ENCODE peak calls at places on chromosomes 1 and 21, in seven cellular contexts. O is lower lobe of right lung, C is fibroblast of lung, N is lung, F is HFF-Myc, G is GM12865, K is A549. U is an unnamed sample.

GRCh38 chr21:29637553-29637952 is 302.2 kb downstream of the GRIK1 start:
- DNase-seq in O (no peak), C (no peak), N (no peak), F (no peak), G (peak; percentile 9), K (no peak), U (no peak)

GRCh38 chr1:247212914-247213617 is 41.2 kb upstream of the ZNF124 start:
- DNase-seq in O (no peak), C (no peak), N (no peak), F (no peak), G (peak; percentile 64), K (no peak), U (no peak)

GRCh38 chr1:7644906-7645750 is 126.0 kb upstream of the VAMP3 start:
- DNase-seq in O (peak; percentile 82), C (no peak), N (peak; percentile 55), F (no peak), G (peak; percentile 37), K (no peak), U (no peak)

GRCh38 chr1:6625579-6626149 is 996 bp downstream of the THAP3 start:
- DNase-seq in O (no peak), C (peak; percentile 69), N (no peak), F (no peak), G (peak; percentile 36), K (peak; percentile 31), U (no peak)

GRCh38 chr1:213123532-213123931 is 72.5 kb downstream of the RPS6KC1 start:
- DNase-seq in O (no peak), C (peak; percentile 47), N (no peak), F (peak; percentile 5), G (no peak), K (no peak), U (no peak)

GRCh38 chr1:209613351-209614150 is 30.0 kb downstream of the CAMK1G start:
- DNase-seq in O (no peak), C (no peak), N (no peak), F (no peak), G (no peak), K (no peak), U (no peak)

GRCh38 chr1:97893844-97894243 is 27.0 kb downstream of the DPYD start:
- DNase-seq in O (no peak), C (no peak), N (no peak), F (no peak), G (no peak), K (no peak), U (no peak)

GRCh38 chr1:211514030-211514754 is 22.2 kb upstream of the RD3 start:
- DNase-seq in O (peak; percentile 81), C (peak; percentile 85), N (peak; percentile 83), F (peak; percentile 68), G (peak; percentile 90), K (peak; percentile 97), U (peak; percentile 84)

GRCh38 chr1:108892356-108893140 is 15.8 kb downstream of the GPSM2 start:
- DNase-seq in O (no peak), C (no peak), N (no peak), F (no peak), G (no peak), K (no peak), U (no peak)

GRCh38 chr1:9201421-9202239 is 32.9 kb upstream of the H6PD start:
- DNase-seq in O (no peak), C (peak; percentile 63), N (no peak), F (no peak), G (no peak), K (no peak), U (no peak)

GRCh38 chr1:201468501-201468843 is 516 bp downstream of the PHLDA3 start:
- DNase-seq in O (peak; percentile 66), C (no peak), N (no peak), F (no peak), G (peak; percentile 70), K (no peak), U (no peak)

GRCh38 chr1:163107655-163108054 is 38.5 kb downstream of the RGS4 start:
- DNase-seq in O (no peak), C (no peak), N (no peak), F (no peak), G (no peak), K (no peak), U (no peak)

GRCh38 chr1:206895320-206895719 is 1.9 kb upstream of the IL24 start:
- DNase-seq in O (no peak), C (no peak), N (no peak), F (no peak), G (no peak), K (no peak), U (no peak)

GRCh38 chr1:179776831-179777230 is 33.7 kb downstream of the FAM163A start:
- DNase-seq in O (no peak), C (no peak), N (no peak), F (no peak), G (no peak), K (no peak), U (no peak)

GRCh38 chr1:119779869-119780356 is 11.2 kb upstream of the HMGCS2 start:
- DNase-seq in O (no peak), C (peak; percentile 87), N (peak; percentile 71), F (no peak), G (no peak), K (no peak), U (no peak)

GRCh38 chr1:156608981-156609380 is 7.7 kb upstream of the GPATCH4 start:
- DNase-seq in O (no peak), C (no peak), N (no peak), F (no peak), G (peak; percentile 69), K (no peak), U (no peak)

GRCh38 chr1:230867903-230868735 is at the start of gene C1orf198:
- DNase-seq in O (peak; percentile 79), C (peak; percentile 29), N (peak; percentile 80), F (no peak), G (peak; percentile 55), K (peak; percentile 71), U (peak; percentile 63)

GRCh38 chr1:18554597-18554996 is 73.9 kb downstream of the KLHDC7A start:
- DNase-seq in O (no peak), C (no peak), N (no peak), F (no peak), G (no peak), K (no peak), U (no peak)

GRCh38 chr1:18555036-18555435 is 74.3 kb downstream of the KLHDC7A start:
- DNase-seq in O (no peak), C (no peak), N (no peak), F (no peak), G (no peak), K (no peak), U (no peak)

GRCh38 chr1:18554101-18554500 is 73.4 kb downstream of the KLHDC7A start:
- DNase-seq in O (no peak), C (no peak), N (no peak), F (no peak), G (no peak), K (no peak), U (no peak)

GRCh38 chr1:18557621-18558465 is 72.8 kb upstream of the PAX7 start:
- DNase-seq in O (peak; percentile 55), C (no peak), N (peak; percentile 39), F (no peak), G (no peak), K (peak; percentile 7), U (no peak)

GRCh38 chr1:18556364-18556763 is 74.3 kb upstream of the PAX7 start:
- DNase-seq in O (no peak), C (peak; percentile 20), N (no peak), F (no peak), G (peak; percentile 19), K (peak; percentile 16), U (no peak)
- TF ChIP-seq CTCF in O (no peak), C (peak; percentile 46), N (no peak), F (peak; percentile 41), G (peak; percentile 39), K (peak; percentile 44), U (peak; percentile 11)

GRCh38 chr1:14599173-14599754 is 779 bp downstream of the KAZN start:
- DNase-seq in O (no peak), C (no peak), N (no peak), F (no peak), G (peak; percentile 56), K (no peak), U (no peak)

GRCh38 chr1:14598498-14599172 is at the start of gene KAZN:
- DNase-seq in O (peak; percentile 47), C (no peak), N (no peak), F (no peak), G (peak; percentile 18), K (no peak), U (no peak)

GRCh38 chr1:14602131-14602530 is 3.6 kb downstream of the KAZN start:
- DNase-seq in O (no peak), C (peak; percentile 36), N (peak; percentile 39), F (no peak), G (no peak), K (no peak), U (no peak)

GRCh38 chr1:14599787-14600186 is 1.3 kb downstream of the KAZN start:
- DNase-seq in O (no peak), C (no peak), N (no peak), F (no peak), G (peak; percentile 73), K (no peak), U (no peak)

DNA sequence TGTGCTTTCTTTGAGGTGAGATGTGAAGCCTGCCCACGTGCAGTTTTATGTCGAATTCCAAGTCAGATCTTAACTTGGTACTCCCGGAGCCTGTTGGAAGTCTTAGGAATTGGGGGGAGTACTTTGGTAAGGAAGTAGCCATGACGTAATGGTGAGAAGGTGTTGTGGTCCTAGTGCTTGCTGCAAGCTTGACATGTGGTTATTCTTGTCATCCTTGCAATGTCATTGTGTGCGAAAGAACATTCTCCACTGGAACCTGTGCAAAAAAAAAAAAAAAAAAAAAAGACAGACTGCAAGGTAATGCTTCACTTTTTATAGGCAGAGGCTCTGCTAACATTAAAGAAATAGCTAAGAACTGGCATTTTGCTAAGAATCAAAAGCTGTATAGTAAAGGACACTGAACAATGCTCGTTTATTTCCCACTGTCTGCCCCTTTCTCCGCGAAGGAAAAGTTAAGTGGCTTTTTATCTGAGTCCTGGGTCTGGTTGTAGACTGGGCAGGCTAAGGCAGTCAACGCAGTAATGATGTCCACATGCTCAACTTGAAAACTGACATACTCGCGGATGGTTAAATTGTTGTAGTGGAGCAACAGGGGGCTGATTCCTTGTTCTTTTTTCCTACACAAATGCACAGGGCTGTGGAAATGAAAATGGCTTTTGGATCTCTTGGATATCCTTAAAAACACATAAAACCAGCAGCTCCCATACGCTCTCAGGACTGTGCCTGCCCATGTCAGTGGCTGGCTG is 2.1 kb downstream of the KAZN start:
- DNase-seq in O (no peak), C (no peak), N (no peak), F (no peak), G (peak; percentile 29), K (no peak), U (no peak)
- TF ChIP-seq CTCF in O (no peak), C (no peak), N (no peak), F (no peak), G (no peak), K (no peak), U (no peak)

DNA sequence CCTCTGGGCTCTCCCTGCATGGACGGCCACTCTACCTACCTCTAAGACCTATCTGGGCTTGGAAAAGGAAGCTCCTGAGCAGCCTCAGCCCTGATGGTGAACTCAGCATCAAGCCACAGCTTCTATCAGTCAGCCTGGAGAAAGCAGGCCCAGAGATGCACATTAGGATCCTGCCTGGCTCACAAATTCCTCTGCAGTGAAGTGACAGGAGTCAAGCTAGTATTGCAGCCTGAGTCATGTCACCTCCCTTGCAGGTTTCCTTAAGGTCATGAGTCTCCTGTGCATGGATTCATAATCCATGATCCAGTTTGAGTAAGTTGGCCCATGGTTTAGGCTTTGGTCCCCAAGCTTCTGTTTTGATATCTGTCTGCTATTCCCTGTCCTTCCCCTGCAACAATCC is 37.9 kb upstream of the DUSP10 start:
- DNase-seq in O (no peak), C (no peak), N (no peak), F (no peak), G (no peak), K (no peak), U (no peak)
- TF ChIP-seq CTCF in O (no peak), C (no peak), N (no peak), F (no peak), G (no peak), K (no peak), U (no peak)

GRCh38 chr1:116720406-116721071 is 33.7 kb upstream of the CD2 start:
- DNase-seq in O (no peak), C (no peak), N (no peak), F (no peak), G (no peak), K (no peak), U (no peak)
- TF ChIP-seq CTCF in O (no peak), C (no peak), N (no peak), F (no peak), G (no peak), K (no peak), U (no peak)

U was measured in CD14-positive monocyte.